ENCODE peak calls at places on chromosome 16, in four cellular contexts. R is A549, J is IMR-90, H is SK-N-SH. Z is an unnamed sample.
A peak's percentile ranks its signal among the peaks of the same experiment; 100 is the strongest.

GRCh38 chr16:70588565-70588964 is 57.8 kb upstream of the IL34 start:
- DNase-seq in R (no peak), J (peak; percentile 76), H (no peak), Z (no peak)

GRCh38 chr16:10575506-10576130 is 4.8 kb downstream of the EMP2 start:
- DNase-seq in R (no peak), J (no peak), H (no peak), Z (no peak)

GRCh38 chr16:12341423-12341822 is 364.9 kb downstream of the SNX29 start:
- DNase-seq in R (no peak), J (peak; percentile 75), H (no peak), Z (no peak)

GRCh38 chr16:20364051-20364450 is 11.5 kb upstream of the UMOD start:
- DNase-seq in R (no peak), J (no peak), H (no peak), Z (no peak)

GRCh38 chr16:2033057-2033911 is 6.6 kb downstream of the NHERF2 start:
- DNase-seq in R (no peak), J (peak; percentile 54), H (peak; percentile 83), Z (no peak)

GRCh38 chr16:69330286-69331109 is at the start of gene PDF:
- DNase-seq in R (peak; percentile 94), J (peak; percentile 90), H (peak; percentile 98), Z (peak; percentile 34)

GRCh38 chr16:1884889-1885288 is 12.9 kb upstream of the MEIOB start:
- DNase-seq in R (no peak), J (no peak), H (no peak), Z (no peak)

GRCh38 chr16:65066646-65067045 is 55.2 kb downstream of the CDH11 start:
- DNase-seq in R (no peak), J (peak; percentile 58), H (no peak), Z (no peak)

GRCh38 chr16:71263581-71263980 is 25.6 kb downstream of the CMTR2 start:
- DNase-seq in R (no peak), J (no peak), H (no peak), Z (no peak)

GRCh38 chr16:8887952-8888560 is 5.9 kb downstream of the LITAFD start:
- DNase-seq in R (no peak), J (peak; percentile 78), H (peak; percentile 81), Z (no peak)

GRCh38 chr16:23452221-23452571 is 793 bp downstream of the COG7 start:
- DNase-seq in R (no peak), J (no peak), H (no peak), Z (no peak)

GRCh38 chr16:26175944-26176343 is 484.2 kb downstream of the HS3ST4 start:
- DNase-seq in R (no peak), J (no peak), H (no peak), Z (no peak)

GRCh38 chr16:66189951-66190350 is 176.5 kb upstream of the CDH5 start:
- DNase-seq in R (no peak), J (peak; percentile 92), H (no peak), Z (no peak)

GRCh38 chr16:88834670-88835069 is 22.1 kb downstream of the GALNS start:
- DNase-seq in R (no peak), J (no peak), H (no peak), Z (no peak)

GRCh38 chr16:57781741-57782606 is 20.3 kb downstream of the KIFC3 start:
- DNase-seq in R (no peak), J (peak; percentile 43), H (no peak), Z (no peak)

GRCh38 chr16:86019446-86020047 is 120.6 kb downstream of the IRF8 start:
- DNase-seq in R (no peak), J (no peak), H (no peak), Z (no peak)

GRCh38 chr16:76175718-76176117 is 101.5 kb upstream of the CNTNAP4 start:
- DNase-seq in R (no peak), J (no peak), H (no peak), Z (no peak)

GRCh38 chr16:59478806-59479205 is 744.7 kb upstream of the GOT2 start:
- DNase-seq in R (no peak), J (peak; percentile 12), H (no peak), Z (no peak)

GRCh38 chr16:57361384-57361783 is 2.8 kb downstream of the CCL22 start:
- DNase-seq in R (no peak), J (no peak), H (no peak), Z (no peak)

GRCh38 chr16:1042776-1043349 is 29.7 kb upstream of the SSTR5 start:
- DNase-seq in R (no peak), J (no peak), H (no peak), Z (no peak)

GRCh38 chr16:4101421-4102275 is 14.6 kb downstream of the ADCY9 start:
- DNase-seq in R (no peak), J (no peak), H (no peak), Z (no peak)
- TF ChIP-seq RFX5 in R (no peak), J (no peak), H (no peak), Z (no peak)

GRCh38 chr16:30374538-30374937 is at the start of gene MYL11:
- DNase-seq in R (no peak), J (no peak), H (no peak), Z (no peak)

GRCh38 chr16:30375830-30376229 is 1.2 kb downstream of the MYL11 start:
- DNase-seq in R (no peak), J (no peak), H (no peak), Z (no peak)

GRCh38 chr16:30377050-30377811 is 2.6 kb downstream of the MYL11 start:
- DNase-seq in R (no peak), J (no peak), H (no peak), Z (no peak)

GRCh38 chr16:30377812-30378235 is 3.2 kb downstream of the MYL11 start:
- DNase-seq in R (peak; percentile 93), J (peak; percentile 85), H (peak; percentile 85), Z (peak; percentile 55)

DNA sequence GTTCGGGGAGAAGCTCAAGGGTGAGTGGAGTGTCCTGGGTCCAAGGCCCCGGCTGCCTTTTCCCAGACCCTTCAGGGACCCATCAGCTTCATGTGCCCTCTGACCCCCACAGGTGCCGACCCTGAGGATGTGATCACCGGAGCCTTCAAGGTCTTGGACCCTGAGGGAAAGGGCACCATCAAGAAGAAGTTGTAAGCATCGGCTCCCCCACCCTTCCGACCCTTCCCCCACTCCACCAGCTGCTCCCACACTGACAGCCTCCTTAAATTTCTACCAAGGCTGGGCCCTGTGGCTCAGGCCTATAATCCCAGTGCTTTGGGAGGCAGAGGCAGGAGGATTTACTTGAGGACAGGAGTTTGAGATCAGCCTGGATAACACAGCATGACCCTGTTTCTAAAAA is 1.9 kb downstream of the MYL11 start:
- DNase-seq in R (no peak), J (no peak), H (no peak), Z (no peak)
- TF ChIP-seq RFX5 in R (no peak), J (no peak), H (no peak), Z (no peak)

GRCh38 chr16:7515543-7515942 is 182.9 kb downstream of the RBFOX1 start:
- DNase-seq in R (no peak), J (no peak), H (no peak), Z (no peak)

GRCh38 chr16:7509919-7510705 is 177.5 kb downstream of the RBFOX1 start:
- DNase-seq in R (no peak), J (no peak), H (peak; percentile 33), Z (no peak)

GRCh38 chr16:7511549-7512260 is 179.1 kb downstream of the RBFOX1 start:
- DNase-seq in R (no peak), J (no peak), H (no peak), Z (no peak)

GRCh38 chr16:7512503-7512902 is 179.9 kb downstream of the RBFOX1 start:
- DNase-seq in R (no peak), J (no peak), H (no peak), Z (no peak)

DNA sequence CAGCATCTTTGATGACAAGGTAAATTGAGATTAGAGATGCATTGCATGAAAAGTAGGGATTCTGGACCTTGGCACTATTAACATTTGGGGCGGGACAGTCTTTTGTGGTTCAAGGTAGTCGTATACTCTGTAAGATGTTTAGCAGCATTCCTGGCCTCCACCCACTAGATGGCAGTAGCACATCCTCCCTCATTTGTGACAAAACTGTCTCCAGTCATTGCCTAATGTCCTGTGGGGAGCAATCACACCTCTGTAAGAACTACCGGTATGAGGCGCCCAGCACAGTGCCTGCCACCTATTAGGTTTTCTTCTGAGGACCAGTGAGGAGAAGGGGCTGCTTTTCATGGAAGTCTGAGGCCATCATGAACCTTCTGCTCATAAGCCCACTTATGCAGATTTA is 180.8 kb downstream of the RBFOX1 start:
- DNase-seq in R (no peak), J (no peak), H (peak; percentile 32), Z (no peak)
- TF ChIP-seq RFX5 in R (no peak), J (no peak), H (no peak), Z (no peak)

DNA sequence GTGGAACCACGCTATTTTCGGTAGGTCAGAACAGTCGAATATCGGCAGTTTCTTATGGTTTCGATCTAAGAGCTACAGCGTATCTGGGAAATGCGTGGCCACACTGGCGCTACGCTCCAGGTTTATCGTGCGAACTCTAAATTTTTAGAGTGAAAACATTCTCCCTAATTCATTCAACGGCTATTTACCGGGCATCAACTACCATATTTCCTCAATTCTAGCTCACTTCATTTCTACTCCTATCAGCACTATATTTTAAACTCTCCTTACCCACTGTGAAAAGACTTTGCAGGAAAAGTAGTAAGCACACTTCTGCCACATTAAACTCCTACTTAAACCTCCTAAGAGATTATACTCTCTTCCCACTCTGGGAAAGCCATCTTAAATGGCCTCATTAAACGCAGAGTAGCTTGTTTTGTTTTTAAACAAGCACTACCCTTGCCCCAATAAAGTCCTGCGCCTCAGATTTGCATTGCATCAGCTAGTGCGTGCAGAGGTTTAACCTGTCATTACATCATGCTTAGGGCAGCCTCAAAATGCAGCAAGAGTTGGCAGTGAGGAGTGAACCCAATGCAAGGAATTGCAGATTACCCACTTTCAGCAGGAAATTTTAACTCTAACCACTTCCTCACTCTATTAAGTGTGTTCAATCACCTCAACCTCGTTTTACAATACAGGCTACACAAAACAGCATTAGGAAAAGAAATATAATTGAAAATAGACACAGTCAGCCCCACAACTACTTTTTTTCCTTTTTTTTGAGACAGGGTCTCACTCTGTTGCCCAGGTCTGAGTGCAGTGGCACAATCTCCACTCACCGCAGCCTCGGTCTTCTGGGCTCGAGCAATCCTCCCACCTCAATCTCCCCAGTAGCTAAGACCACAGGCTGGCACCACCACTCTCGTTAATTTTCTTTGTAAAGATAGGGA is 18.8 kb downstream of the SIAH1 start:
- DNase-seq in R (peak; percentile 69), J (peak; percentile 90), H (peak; percentile 46), Z (peak; percentile 68)
- TF ChIP-seq RFX5 in R (no peak), J (no peak), H (no peak), Z (no peak)